ENCODE peak calls at places on chromosome 6, in four cellular contexts. One of them, this sample, is unnamed.

GRCh38 chr6:7273709-7274108 is 39.3 kb downstream of the SSR1 start:
- DNase-seq in breast epithelium: no peak
- DNase-seq in activated T-cell treated with anti-CD3 and anti-CD28 coated beads for 1 hour: no peak
- DNase-seq in kidney epithelial cell: no peak
- DNase-seq in this sample: no peak

GRCh38 chr6:1850581-1851157 is 241.0 kb downstream of the FOXC1 start:
- DNase-seq in breast epithelium: no peak
- DNase-seq in activated T-cell treated with anti-CD3 and anti-CD28 coated beads for 1 hour: no peak
- DNase-seq in kidney epithelial cell: no peak
- DNase-seq in this sample: no peak

GRCh38 chr6:151765444-151765886 is 42.0 kb upstream of the ESR1 start:
- DNase-seq in breast epithelium: no peak
- DNase-seq in activated T-cell treated with anti-CD3 and anti-CD28 coated beads for 1 hour: no peak
- DNase-seq in kidney epithelial cell: peak
- DNase-seq in this sample: no peak

GRCh38 chr6:150252714-150253444 is 110.0 kb downstream of the PPP1R14C start:
- DNase-seq in breast epithelium: no peak
- DNase-seq in activated T-cell treated with anti-CD3 and anti-CD28 coated beads for 1 hour: no peak
- DNase-seq in kidney epithelial cell: no peak
- DNase-seq in this sample: no peak

GRCh38 chr6:97147421-97147820 is 135.6 kb downstream of the MMS22L start:
- DNase-seq in breast epithelium: no peak
- DNase-seq in activated T-cell treated with anti-CD3 and anti-CD28 coated beads for 1 hour: no peak
- DNase-seq in kidney epithelial cell: no peak
- DNase-seq in this sample: no peak

GRCh38 chr6:167932468-167933276 is 64.8 kb upstream of the KIF25 start:
- DNase-seq in breast epithelium: no peak
- DNase-seq in activated T-cell treated with anti-CD3 and anti-CD28 coated beads for 1 hour: no peak
- DNase-seq in kidney epithelial cell: peak
- DNase-seq in this sample: no peak

GRCh38 chr6:99836471-99836870 is 157.6 kb downstream of the MCHR2 start:
- DNase-seq in breast epithelium: no peak
- DNase-seq in activated T-cell treated with anti-CD3 and anti-CD28 coated beads for 1 hour: no peak
- DNase-seq in kidney epithelial cell: no peak
- DNase-seq in this sample: no peak

GRCh38 chr6:46949662-46950280 is 28.0 kb upstream of the ADGRF5 start:
- DNase-seq in breast epithelium: no peak
- DNase-seq in activated T-cell treated with anti-CD3 and anti-CD28 coated beads for 1 hour: no peak
- DNase-seq in kidney epithelial cell: no peak
- DNase-seq in this sample: peak

GRCh38 chr6:28880894-28881780 is 42.6 kb downstream of the TRIM27 start:
- DNase-seq in breast epithelium: peak
- DNase-seq in activated T-cell treated with anti-CD3 and anti-CD28 coated beads for 1 hour: peak
- DNase-seq in kidney epithelial cell: no peak
- DNase-seq in this sample: peak

GRCh38 chr6:45630801-45631200 is 253.1 kb upstream of the SUPT3H start:
- DNase-seq in breast epithelium: no peak
- DNase-seq in activated T-cell treated with anti-CD3 and anti-CD28 coated beads for 1 hour: no peak
- DNase-seq in kidney epithelial cell: no peak
- DNase-seq in this sample: no peak